ENCODE peak calls at places on chromosomes 7 and 10, in four cellular contexts. Y is adrenal gland, X is Panc1, R is neuronal stem cell. Q is an unnamed sample.

GRCh38 chr7:101560856-101561255 is 68.2 kb downstream of the MYL10 start:
- DNase-seq in R (no peak), X (no peak), Y (no peak), Q (no peak)

GRCh38 chr10:18043607-18044006 is 91.9 kb downstream of the SLC39A12 start:
- DNase-seq in R (no peak), X (no peak), Y (no peak), Q (no peak)

GRCh38 chr10:6115824-6116350 is 27.1 kb downstream of the RBM17 start:
- DNase-seq in Y (no peak), X (no peak), R (no peak), Q (no peak)

GRCh38 chr7:125775319-125775718 is 845.7 kb upstream of the POT1 start:
- DNase-seq in R (no peak), Y (no peak), X (no peak), Q (no peak)

GRCh38 chr10:17649836-17650235 is 5.9 kb downstream of the STAM start:
- DNase-seq in Y (no peak), R (no peak), X (no peak), Q (no peak)

GRCh38 chr10:98638920-98639319 is 192.2 kb upstream of the HPS1 start:
- DNase-seq in X (no peak), Y (no peak), R (no peak), Q (no peak)

GRCh38 chr7:128361463-128362441 is at the start of gene PRRT4:
- DNase-seq in Y (no peak), R (no peak), X (no peak), Q (no peak)

GRCh38 chr7:28433604-28434254 is 21.4 kb downstream of the CREB5 start:
- DNase-seq in R (peak; percentile 9), X (no peak), Y (no peak), Q (no peak)

GRCh38 chr10:8498290-8498689 is 443.8 kb downstream of the GATA3 start:
- DNase-seq in X (no peak), Y (no peak), R (no peak), Q (no peak)

GRCh38 chr7:913736-914520 is 37.6 kb downstream of the GET4 start:
- DNase-seq in Y (no peak), X (no peak), R (no peak), Q (no peak)

GRCh38 chr7:7693881-7694280 is 24.5 kb downstream of the RPA3 start:
- DNase-seq in R (no peak), X (peak; percentile 86), Y (no peak), Q (no peak)

GRCh38 chr7:42272793-42273665 is 36.0 kb upstream of the GLI3 start:
- DNase-seq in X (no peak), Y (no peak), R (no peak), Q (no peak)

GRCh38 chr10:130740166-130740565 is 571.4 kb downstream of the TCERG1L start:
- DNase-seq in R (no peak), X (no peak), Y (no peak), Q (no peak)

GRCh38 chr10:118832242-118832651 is 77.5 kb upstream of the CACUL1 start:
- DNase-seq in X (no peak), R (no peak), Y (peak; percentile 63), Q (no peak)

GRCh38 chr7:35258125-35258890 is 4.4 kb upstream of the TBX20 start:
- DNase-seq in Y (no peak), R (no peak), X (no peak), Q (no peak)
- H3K9me3 ChIP-seq in Y (no peaks in the 10 kb centered on the region), R (peaks cover 14% of the 10 kb centered on the region), X (no peaks in the 10 kb centered on the region), Q (no peaks in the 10 kb centered on the region)

GRCh38 chr7:158296798-158297104 is 290.9 kb downstream of the PTPRN2 start:
- DNase-seq in R (no peak), Y (no peak), X (no peak), Q (no peak)

GRCh38 chr7:158299607-158300006 is 288.0 kb downstream of the PTPRN2 start:
- DNase-seq in R (no peak), X (no peak), Y (no peak), Q (no peak)

GRCh38 chr7:158300427-158300826 is 287.2 kb downstream of the PTPRN2 start:
- DNase-seq in R (no peak), Y (no peak), X (no peak), Q (no peak)

GRCh38 chr7:158292948-158293347 is 294.7 kb downstream of the PTPRN2 start:
- DNase-seq in Y (no peak), X (no peak), R (no peak), Q (no peak)

DNA sequence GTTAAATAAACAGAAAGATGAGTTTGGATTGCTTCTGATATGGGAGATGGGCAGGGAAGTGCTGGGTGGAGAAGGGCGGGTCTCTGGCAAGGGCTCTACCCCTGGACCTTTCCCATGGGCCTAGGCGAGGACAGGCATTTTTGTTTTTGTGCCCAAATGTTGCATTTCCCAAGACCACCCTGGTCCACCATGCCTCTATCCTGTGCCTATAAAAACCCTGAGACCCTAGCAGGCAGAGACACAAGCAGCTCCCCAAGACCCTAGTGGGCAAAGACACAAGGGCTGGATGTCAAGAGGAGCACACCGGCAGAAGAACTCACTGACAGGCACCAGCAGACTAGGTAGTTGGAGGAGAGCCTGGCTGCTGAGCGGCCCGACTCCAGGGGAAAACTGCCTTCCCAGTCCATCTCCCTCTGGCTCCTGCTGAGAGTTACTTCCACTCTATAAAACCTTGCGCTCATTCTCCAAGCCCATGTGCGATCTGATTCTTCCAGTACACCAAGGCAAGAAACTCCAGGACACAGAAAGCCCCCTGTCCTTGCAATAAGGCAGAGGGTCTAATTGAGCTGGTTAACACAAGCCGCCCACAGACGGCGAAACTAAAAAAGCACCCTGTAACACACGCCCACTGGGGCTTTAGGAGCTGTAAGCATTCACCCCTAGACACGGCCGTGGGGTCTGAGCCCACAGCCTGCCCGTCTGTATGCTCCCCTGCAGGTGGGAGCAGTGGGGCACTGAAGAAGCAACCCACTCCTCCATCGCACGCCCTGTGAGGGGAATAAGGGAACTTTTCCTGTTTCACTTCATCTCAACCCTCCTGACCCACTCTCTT is 291.4 kb downstream of the PTPRN2 start:
- DNase-seq in R (no peak), X (no peak), Y (no peak), Q (no peak)
- H3K9me3 ChIP-seq in R (no peaks in the 10 kb centered on the region), X (no peaks in the 10 kb centered on the region), Y (no peaks in the 10 kb centered on the region), Q (no peaks in the 10 kb centered on the region)

DNA sequence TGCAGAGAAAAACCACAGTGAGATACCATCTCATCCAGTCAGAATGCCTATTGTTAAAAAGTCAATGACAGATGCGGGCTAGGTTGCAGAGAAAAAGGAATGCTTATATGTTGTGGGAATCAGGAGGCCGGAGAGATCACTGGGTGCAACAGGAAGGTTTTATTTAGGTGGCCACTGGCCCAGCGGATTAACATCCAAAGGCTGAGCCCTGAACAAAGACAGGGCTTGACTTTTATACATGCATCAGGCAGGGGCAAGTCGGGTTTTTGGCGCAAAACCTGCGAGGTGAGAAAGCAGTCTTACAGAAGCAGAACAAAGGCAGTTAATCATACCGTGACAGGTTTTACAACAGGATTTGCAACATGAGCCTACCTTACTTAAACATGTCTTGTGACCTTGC is 620 bp downstream of the ZNF117 start:
- DNase-seq in Y (no peak), R (no peak), X (no peak), Q (no peak)
- H3K9me3 ChIP-seq in Y (no peaks in the 10 kb centered on the region), R (peaks cover 97% of the 10 kb centered on the region), X (peaks cover 20% of the 10 kb centered on the region), Q (peaks cover 7% of the 10 kb centered on the region)

GRCh38 chr10:1672001-1672781 is 65.1 kb downstream of the ADARB2 start:
- DNase-seq in R (no peak), Y (no peak), X (no peak), Q (no peak)
- H3K9me3 ChIP-seq in R (no peaks in the 10 kb centered on the region), Y (no peaks in the 10 kb centered on the region), X (no peaks in the 10 kb centered on the region), Q (no peaks in the 10 kb centered on the region)

Q was measured in HAP-1.